ENCODE peak calls at places on chromosome 20, in six cellular contexts. D is sigmoid colon, R is prostate gland, X is WTC11, S is GM10248, F is fibroblast of villous mesenchyme. V is an unnamed sample.

GRCh38 chr20:35275741-35276251 is 2.1 kb downstream of the MMP24OS start:
- DNase-seq in D (no peak), R (no peak), X (no peak), S (no peak), F (no peak), V (no peak)

GRCh38 chr20:13029687-13030510 is 21.1 kb downstream of the SPTLC3 start:
- DNase-seq in D (no peak), R (peak), X (no peak), S (no peak), F (peak), V (peak)

GRCh38 chr20:21251278-21251677 is 51.9 kb upstream of the XRN2 start:
- DNase-seq in D (no peak), R (no peak), X (no peak), S (no peak), F (peak), V (no peak)

GRCh38 chr20:40868568-40869223 is 159.9 kb upstream of the TOP1 start:
- DNase-seq in D (no peak), R (no peak), X (no peak), S (no peak), F (peak), V (no peak)

GRCh38 chr20:19699132-19699971 is 58.7 kb upstream of the RIN2 start:
- DNase-seq in D (no peak), R (no peak), X (no peak), S (no peak), F (peak), V (no peak)

GRCh38 chr20:23234311-23235078 is 116.1 kb upstream of the NXT1 start:
- DNase-seq in D (no peak), R (no peak), X (no peak), S (no peak), F (peak), V (no peak)

GRCh38 chr20:35840403-35840802 is 68.6 kb downstream of the PHF20 start:
- DNase-seq in D (no peak), R (no peak), X (no peak), S (no peak), F (no peak), V (no peak)

GRCh38 chr20:33130553-33130952 is 37.4 kb upstream of the BPIFA2 start:
- DNase-seq in D (no peak), R (no peak), X (no peak), S (no peak), F (no peak), V (no peak)

GRCh38 chr20:5495026-5495425 is 178.3 kb upstream of the PROKR2 start:
- DNase-seq in D (no peak), R (no peak), X (no peak), S (no peak), F (no peak), V (no peak)

GRCh38 chr20:815914-816606 is 17.5 kb upstream of the FAM110A start:
- DNase-seq in D (no peak), R (peak), X (peak), S (peak), F (peak), V (peak)

GRCh38 chr20:25046181-25046641 is 11.7 kb downstream of the ACSS1 start:
- DNase-seq in D (peak), R (no peak), X (no peak), S (no peak), F (no peak), V (no peak)

GRCh38 chr20:24628985-24629384 is 159.6 kb downstream of the SYNDIG1 start:
- DNase-seq in D (peak), R (no peak), X (no peak), S (no peak), F (no peak), V (no peak)

GRCh38 chr20:461254-462198 is 807 bp downstream of the TBC1D20 start:
- DNase-seq in D (peak), R (peak), X (peak), S (peak), F (peak), V (peak)

GRCh38 chr20:44765647-44766367 is 20.1 kb downstream of the KCNK15 start:
- DNase-seq in D (no peak), R (no peak), X (no peak), S (no peak), F (no peak), V (peak)

GRCh38 chr20:35006009-35006408 is 50.3 kb downstream of the MYH7B start:
- DNase-seq in D (peak), R (no peak), X (peak), S (no peak), F (no peak), V (no peak)

GRCh38 chr20:8652396-8652795 is 416.5 kb upstream of the PLCB4 start:
- DNase-seq in D (no peak), R (no peak), X (no peak), S (no peak), F (no peak), V (no peak)

GRCh38 chr20:1813101-1813529 is 82.1 kb upstream of the SIRPA start:
- DNase-seq in D (peak), R (peak), X (no peak), S (no peak), F (peak), V (peak)

GRCh38 chr20:34111057-34111711 is 859 bp downstream of the EIF2S2 start:
- DNase-seq in D (peak), R (no peak), X (no peak), S (no peak), F (peak), V (peak)

GRCh38 chr20:39136145-39136544 is 174.0 kb downstream of the DHX35 start:
- DNase-seq in D (no peak), R (no peak), X (no peak), S (no peak), F (no peak), V (no peak)

GRCh38 chr20:37898301-37899104 is 4.4 kb upstream of the VSTM2L start:
- DNase-seq in D (no peak), R (peak), X (no peak), S (no peak), F (no peak), V (no peak)

GRCh38 chr20:10110151-10110550 is 75.4 kb downstream of the ANKEF1 start:
- DNase-seq in D (no peak), R (no peak), X (no peak), S (no peak), F (no peak), V (no peak)

GRCh38 chr20:63756648-63756991 is 17.0 kb downstream of the SLC2A4RG start:
- DNase-seq in D (no peak), R (no peak), X (no peak), S (no peak), F (no peak), V (no peak)

GRCh38 chr20:63167918-63168520 is 47.9 kb downstream of the YTHDF1 start:
- DNase-seq in D (no peak), R (no peak), X (no peak), S (no peak), F (no peak), V (no peak)

GRCh38 chr20:251352-251751 is 6.2 kb upstream of the DEFB132 start:
- DNase-seq in D (no peak), R (no peak), X (no peak), S (no peak), F (no peak), V (no peak)

GRCh38 chr20:6768228-6769185 is 1.0 kb downstream of the BMP2 start:
- DNase-seq in D (peak), R (peak), X (peak), S (peak), F (peak), V (peak)

GRCh38 chr20:46850416-46850815 is 44.2 kb upstream of the EYA2 start:
- DNase-seq in D (no peak), R (no peak), X (no peak), S (no peak), F (no peak), V (no peak)

GRCh38 chr20:14935285-14935684 is 597.9 kb upstream of the FLRT3 start:
- DNase-seq in D (no peak), R (no peak), X (no peak), S (no peak), F (no peak), V (no peak)

GRCh38 chr20:14745830-14746229 is 408.4 kb upstream of the FLRT3 start:
- DNase-seq in D (no peak), R (no peak), X (no peak), S (no peak), F (no peak), V (no peak)

DNA sequence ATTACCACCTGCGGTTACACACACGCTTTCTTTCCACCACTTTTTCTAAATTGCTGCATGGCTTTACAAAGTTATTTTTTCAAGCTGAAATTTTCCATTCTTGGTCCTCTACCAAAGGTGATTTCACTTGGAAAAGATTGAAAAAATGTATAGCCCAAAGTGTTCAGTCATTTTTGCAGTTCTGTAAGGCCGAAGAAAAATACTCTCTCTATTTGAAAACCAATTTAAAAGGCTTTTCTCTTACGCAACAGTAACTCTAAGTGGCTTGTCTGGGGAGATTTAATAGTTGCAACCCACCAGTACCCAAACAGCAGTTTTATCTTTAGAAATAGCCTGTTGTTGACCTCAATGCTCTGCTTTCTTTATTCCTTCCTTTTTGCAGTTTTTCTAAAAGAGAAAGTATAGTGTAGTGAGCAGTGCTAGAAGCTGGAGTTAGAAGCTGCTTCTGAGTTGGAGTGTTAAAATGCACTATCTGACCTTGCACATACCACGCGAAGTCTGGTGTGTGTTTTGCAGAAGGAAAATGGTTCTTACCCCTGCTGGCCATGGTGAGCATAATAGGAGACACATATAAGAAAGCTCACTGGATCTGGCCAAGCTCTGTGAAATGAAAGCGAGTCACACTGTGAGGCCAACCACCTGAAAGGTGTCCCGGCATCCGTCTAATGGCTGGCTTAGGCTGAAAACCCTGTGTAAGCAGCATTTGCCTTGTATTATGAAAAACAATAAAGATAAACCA is 271.6 kb upstream of the PRND start:
- DNase-seq in D (no peak), R (no peak), X (no peak), S (no peak), F (peak), V (no peak)
- TF ChIP-seq CTCF in D (peak), R (peak), X (no peak), S (no peak), F (peak), V (no peak)

GRCh38 chr20:52747736-52748135 is 224.4 kb upstream of the TSHZ2 start:
- DNase-seq in D (no peak), R (no peak), X (peak), S (no peak), F (peak), V (no peak)
- TF ChIP-seq CTCF in D (no peak), R (peak), X (peak), S (peak), F (peak), V (no peak)

DNA sequence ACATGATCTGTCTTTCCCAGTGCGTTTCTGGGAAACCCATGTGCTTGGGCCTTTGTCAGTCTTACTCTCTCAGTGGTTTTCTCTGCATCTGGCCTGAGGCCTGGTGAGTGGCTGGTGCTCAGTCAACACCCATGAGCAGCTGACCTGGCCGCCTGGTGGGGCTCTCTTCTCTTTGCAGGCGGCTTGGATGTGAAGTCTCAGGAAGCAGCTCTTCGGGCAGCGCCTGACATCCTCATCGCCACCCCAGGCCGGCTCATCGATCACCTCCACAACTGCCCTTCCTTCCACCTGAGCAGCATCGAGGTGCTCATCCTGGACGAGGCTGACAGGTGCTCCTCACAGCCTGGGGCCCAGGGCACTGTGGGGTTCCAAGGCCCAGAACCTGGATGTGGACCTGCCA is 10.8 kb downstream of the DDX27 start:
- DNase-seq in D (peak), R (no peak), X (no peak), S (no peak), F (no peak), V (no peak)
- TF ChIP-seq CTCF in D (no peak), R (no peak), X (no peak), S (no peak), F (no peak), V (no peak)

DNA sequence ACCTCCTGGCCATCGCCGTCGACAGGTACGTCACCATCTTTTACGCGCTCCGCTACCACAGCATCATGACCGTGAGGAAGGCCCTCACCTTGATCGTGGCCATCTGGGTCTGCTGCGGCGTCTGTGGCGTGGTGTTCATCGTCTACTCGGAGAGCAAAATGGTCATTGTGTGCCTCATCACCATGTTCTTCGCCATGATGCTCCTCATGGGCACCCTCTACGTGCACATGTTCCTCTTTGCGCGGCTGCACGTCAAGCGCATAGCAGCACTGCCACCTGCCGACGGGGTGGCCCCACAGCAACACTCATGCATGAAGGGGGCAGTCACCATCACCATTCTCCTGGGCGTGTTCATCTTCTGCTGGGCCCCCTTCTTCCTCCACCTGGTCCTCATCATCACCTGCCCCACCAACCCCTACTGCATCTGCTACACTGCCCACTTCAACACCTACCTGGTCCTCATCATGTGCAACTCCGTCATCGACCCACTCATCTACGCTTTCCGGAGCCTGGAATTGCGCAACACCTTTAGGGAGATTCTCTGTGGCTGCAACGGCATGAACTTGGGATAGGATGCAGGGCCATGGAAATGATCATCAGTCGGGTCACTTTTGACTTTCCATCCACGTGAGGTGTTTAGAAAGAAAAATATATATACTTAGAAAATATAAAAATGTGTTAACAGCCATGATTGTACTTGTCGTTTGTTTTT is 868 bp downstream of the MC3R start:
- DNase-seq in D (no peak), R (peak), X (peak), S (peak), F (peak), V (peak)
- TF ChIP-seq CTCF in D (no peak), R (peak), X (no peak), S (peak), F (peak), V (no peak)

GRCh38 chr20:53550590-53551187 is 43.0 kb downstream of the ZNF217 start:
- DNase-seq in D (no peak), R (no peak), X (no peak), S (no peak), F (no peak), V (no peak)

DNA sequence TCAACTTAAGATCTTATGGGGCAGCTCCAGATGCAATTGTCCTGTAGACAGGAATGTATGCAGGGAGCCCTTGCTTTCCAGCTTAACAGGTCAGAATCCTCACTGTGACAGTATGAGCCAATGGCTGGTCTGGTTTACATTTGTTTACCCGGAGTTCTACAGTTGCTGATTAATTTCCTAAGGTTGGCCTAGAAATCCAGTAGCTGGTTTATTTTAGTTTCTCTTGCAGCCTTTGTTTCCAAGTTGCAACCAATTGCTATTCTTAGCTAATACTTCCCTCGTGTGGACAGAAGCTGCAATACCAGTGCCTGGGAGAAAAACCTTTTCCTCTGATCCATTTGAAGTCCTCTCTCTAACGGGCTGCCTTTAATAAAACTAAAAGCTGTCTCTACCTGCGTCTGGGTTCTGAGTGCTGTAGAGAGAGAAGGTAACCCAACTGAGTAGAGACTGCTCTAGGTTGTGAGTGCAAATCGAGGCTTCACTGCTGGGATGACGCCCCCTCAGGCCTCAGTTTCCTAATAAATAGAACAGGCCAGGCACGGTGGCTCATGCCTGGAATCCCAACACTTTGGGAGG is 45.9 kb downstream of the ZNF217 start:
- DNase-seq in D (peak), R (peak), X (peak), S (peak), F (peak), V (peak)
- TF ChIP-seq CTCF in D (no peak), R (peak), X (peak), S (peak), F (peak), V (peak)

V was measured in Calu3.